ENCODE peak calls at places on chromosomes 11 and 22, in six cellular contexts. One of them, this sample, is unnamed.

GRCh38 chr11:92329137-92329536 is 104.5 kb downstream of the FAT3 start:
- DNase-seq in foreskin fibroblast: no peak
- DNase-seq in neural crest cell: no peak
- DNase-seq in lower lobe of right lung: no peak
- DNase-seq in left ventricle myocardium inferior: no peak
- DNase-seq in fibroblast of lung: no peak
- DNase-seq in this sample: no peak

GRCh38 chr11:133821776-133822175 is 23.5 kb downstream of the SPATA19 start:
- DNase-seq in left ventricle myocardium inferior: peak; percentile 41
- DNase-seq in neural crest cell: peak; percentile 59
- DNase-seq in foreskin fibroblast: no peak
- DNase-seq in fibroblast of lung: peak; percentile 12
- DNase-seq in lower lobe of right lung: no peak
- DNase-seq in this sample: peak; percentile 23

GRCh38 chr22:33519140-33519973 is 400.9 kb downstream of the LARGE1 start:
- DNase-seq in lower lobe of right lung: no peak
- DNase-seq in neural crest cell: peak; percentile 45
- DNase-seq in fibroblast of lung: peak; percentile 58
- DNase-seq in foreskin fibroblast: peak; percentile 26
- DNase-seq in left ventricle myocardium inferior: no peak
- DNase-seq in this sample: peak; percentile 28

GRCh38 chr22:37906364-37907008 is 389 bp downstream of the MICALL1 start:
- DNase-seq in foreskin fibroblast: peak; percentile 52
- DNase-seq in left ventricle myocardium inferior: peak; percentile 35
- DNase-seq in fibroblast of lung: no peak
- DNase-seq in lower lobe of right lung: no peak
- DNase-seq in neural crest cell: no peak
- DNase-seq in this sample: no peak

GRCh38 chr11:60785806-60786361 is 751 bp downstream of the MS4A10 start:
- DNase-seq in left ventricle myocardium inferior: no peak
- DNase-seq in fibroblast of lung: peak; percentile 36
- DNase-seq in foreskin fibroblast: peak; percentile 37
- DNase-seq in neural crest cell: no peak
- DNase-seq in lower lobe of right lung: peak; percentile 7
- DNase-seq in this sample: no peak

GRCh38 chr11:3231550-3231850 is 717 bp downstream of the MRGPRE start:
- DNase-seq in lower lobe of right lung: no peak
- DNase-seq in neural crest cell: no peak
- DNase-seq in foreskin fibroblast: no peak
- DNase-seq in left ventricle myocardium inferior: no peak
- DNase-seq in fibroblast of lung: no peak
- DNase-seq in this sample: no peak

GRCh38 chr11:15507592-15507991 is 392.9 kb downstream of the INSC start:
- DNase-seq in foreskin fibroblast: no peak
- DNase-seq in lower lobe of right lung: no peak
- DNase-seq in neural crest cell: no peak
- DNase-seq in left ventricle myocardium inferior: no peak
- DNase-seq in fibroblast of lung: peak; percentile 64
- DNase-seq in this sample: no peak

GRCh38 chr11:133895551-133895950 is 50.2 kb upstream of the SPATA19 start:
- DNase-seq in foreskin fibroblast: no peak
- DNase-seq in fibroblast of lung: no peak
- DNase-seq in lower lobe of right lung: no peak
- DNase-seq in left ventricle myocardium inferior: no peak
- DNase-seq in neural crest cell: no peak
- DNase-seq in this sample: no peak

GRCh38 chr11:58546841-58547240 is 28.8 kb downstream of the LPXN start:
- DNase-seq in left ventricle myocardium inferior: no peak
- DNase-seq in neural crest cell: no peak
- DNase-seq in lower lobe of right lung: no peak
- DNase-seq in fibroblast of lung: no peak
- DNase-seq in foreskin fibroblast: no peak
- DNase-seq in this sample: no peak

GRCh38 chr11:70490208-70490607 is 91.9 kb downstream of the CTTN start:
- DNase-seq in foreskin fibroblast: no peak
- DNase-seq in neural crest cell: no peak
- DNase-seq in left ventricle myocardium inferior: peak; percentile 5
- DNase-seq in fibroblast of lung: no peak
- DNase-seq in lower lobe of right lung: peak; percentile 28
- DNase-seq in this sample: no peak

GRCh38 chr11:125624756-125625213 is at the start of gene CHEK1:
- DNase-seq in fibroblast of lung: no peak
- DNase-seq in foreskin fibroblast: no peak
- DNase-seq in lower lobe of right lung: no peak
- DNase-seq in left ventricle myocardium inferior: no peak
- DNase-seq in neural crest cell: no peak
- DNase-seq in this sample: no peak

GRCh38 chr11:125625594-125626380 is 824 bp downstream of the CHEK1 start:
- DNase-seq in fibroblast of lung: peak; percentile 87
- DNase-seq in left ventricle myocardium inferior: peak; percentile 89
- DNase-seq in neural crest cell: peak; percentile 93
- DNase-seq in lower lobe of right lung: peak; percentile 90
- DNase-seq in foreskin fibroblast: peak; percentile 96
- DNase-seq in this sample: peak; percentile 77

GRCh38 chr11:125627236-125627910 is 2.4 kb downstream of the CHEK1 start:
- DNase-seq in left ventricle myocardium inferior: no peak
- DNase-seq in foreskin fibroblast: peak; percentile 3
- DNase-seq in fibroblast of lung: peak; percentile 62
- DNase-seq in lower lobe of right lung: no peak
- DNase-seq in neural crest cell: no peak
- DNase-seq in this sample: peak; percentile 23

GRCh38 chr11:125625225-125625593 is 246 bp downstream of the CHEK1 start:
- DNase-seq in foreskin fibroblast: no peak
- DNase-seq in fibroblast of lung: no peak
- DNase-seq in left ventricle myocardium inferior: no peak
- DNase-seq in neural crest cell: no peak
- DNase-seq in lower lobe of right lung: no peak
- DNase-seq in this sample: no peak

GRCh38 chr11:125626381-125626950 is 1.5 kb downstream of the CHEK1 start:
- DNase-seq in left ventricle myocardium inferior: no peak
- DNase-seq in foreskin fibroblast: no peak
- DNase-seq in lower lobe of right lung: no peak
- DNase-seq in neural crest cell: no peak
- DNase-seq in fibroblast of lung: no peak
- DNase-seq in this sample: no peak
- TF ChIP-seq CTCF in left ventricle myocardium inferior: no peak
- TF ChIP-seq CTCF in foreskin fibroblast: peak; percentile 33
- TF ChIP-seq CTCF in lower lobe of right lung: no peak
- TF ChIP-seq CTCF in neural crest cell: peak; percentile 40
- TF ChIP-seq CTCF in fibroblast of lung: peak; percentile 20
- TF ChIP-seq CTCF in this sample: peak; percentile 25

GRCh38 chr11:44525473-44526252 is 39.8 kb upstream of the CD82 start:
- DNase-seq in foreskin fibroblast: no peak
- DNase-seq in neural crest cell: no peak
- DNase-seq in lower lobe of right lung: no peak
- DNase-seq in left ventricle myocardium inferior: no peak
- DNase-seq in fibroblast of lung: no peak
- DNase-seq in this sample: no peak
- TF ChIP-seq CTCF in foreskin fibroblast: no peak
- TF ChIP-seq CTCF in neural crest cell: no peak
- TF ChIP-seq CTCF in lower lobe of right lung: no peak
- TF ChIP-seq CTCF in left ventricle myocardium inferior: no peak
- TF ChIP-seq CTCF in fibroblast of lung: no peak
- TF ChIP-seq CTCF in this sample: no peak

GRCh38 chr11:67521924-67522323 is 1.3 kb downstream of the CABP2 start:
- DNase-seq in left ventricle myocardium inferior: no peak
- DNase-seq in lower lobe of right lung: no peak
- DNase-seq in neural crest cell: no peak
- DNase-seq in foreskin fibroblast: no peak
- DNase-seq in fibroblast of lung: no peak
- DNase-seq in this sample: no peak

GRCh38 chr11:67522338-67522737 is 908 bp downstream of the CABP2 start:
- DNase-seq in left ventricle myocardium inferior: no peak
- DNase-seq in neural crest cell: no peak
- DNase-seq in foreskin fibroblast: no peak
- DNase-seq in lower lobe of right lung: no peak
- DNase-seq in fibroblast of lung: no peak
- DNase-seq in this sample: no peak

GRCh38 chr11:67520856-67521824 is 2.1 kb downstream of the CABP2 start:
- DNase-seq in lower lobe of right lung: no peak
- DNase-seq in foreskin fibroblast: no peak
- DNase-seq in fibroblast of lung: no peak
- DNase-seq in neural crest cell: no peak
- DNase-seq in left ventricle myocardium inferior: no peak
- DNase-seq in this sample: no peak

GRCh38 chr11:67517784-67518552 is 5.3 kb downstream of the CABP2 start:
- DNase-seq in fibroblast of lung: no peak
- DNase-seq in neural crest cell: no peak
- DNase-seq in foreskin fibroblast: no peak
- DNase-seq in lower lobe of right lung: no peak
- DNase-seq in left ventricle myocardium inferior: no peak
- DNase-seq in this sample: no peak

DNA sequence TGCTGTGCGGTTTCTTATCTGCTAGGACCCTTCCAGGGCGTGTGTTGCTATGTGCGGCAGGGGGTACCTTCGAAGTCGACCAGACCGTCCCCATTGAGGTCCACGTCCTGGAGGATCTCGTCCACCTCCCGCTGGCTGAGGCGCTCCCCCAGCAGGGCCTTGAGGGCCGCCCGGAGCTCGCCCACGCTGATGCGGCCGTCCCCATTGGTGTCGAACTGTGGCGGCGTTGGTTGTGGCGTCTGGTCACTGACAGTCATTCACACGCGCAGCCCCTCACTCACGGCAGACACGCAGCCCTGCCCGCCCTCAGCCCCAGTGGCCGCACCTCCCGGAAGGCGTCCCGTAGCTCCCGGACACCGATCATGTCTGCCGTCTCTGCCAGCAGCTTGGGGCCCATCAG is 3.5 kb downstream of the CABP2 start:
- DNase-seq in lower lobe of right lung: no peak
- DNase-seq in fibroblast of lung: no peak
- DNase-seq in left ventricle myocardium inferior: no peak
- DNase-seq in foreskin fibroblast: no peak
- DNase-seq in neural crest cell: no peak
- DNase-seq in this sample: no peak
- TF ChIP-seq CTCF in lower lobe of right lung: no peak
- TF ChIP-seq CTCF in fibroblast of lung: no peak
- TF ChIP-seq CTCF in left ventricle myocardium inferior: no peak
- TF ChIP-seq CTCF in foreskin fibroblast: no peak
- TF ChIP-seq CTCF in neural crest cell: no peak
- TF ChIP-seq CTCF in this sample: no peak

GRCh38 chr22:23410411-23410810 is 169.7 kb downstream of the IGLL1 start:
- DNase-seq in lower lobe of right lung: no peak
- DNase-seq in foreskin fibroblast: no peak
- DNase-seq in fibroblast of lung: no peak
- DNase-seq in neural crest cell: no peak
- DNase-seq in left ventricle myocardium inferior: no peak
- DNase-seq in this sample: no peak
- TF ChIP-seq CTCF in lower lobe of right lung: no peak
- TF ChIP-seq CTCF in foreskin fibroblast: no peak
- TF ChIP-seq CTCF in fibroblast of lung: no peak
- TF ChIP-seq CTCF in neural crest cell: no peak
- TF ChIP-seq CTCF in left ventricle myocardium inferior: no peak
- TF ChIP-seq CTCF in this sample: no peak

GRCh38 chr11:65111537-65112225 is at the start of gene TM7SF2:
- DNase-seq in neural crest cell: peak; percentile 90
- DNase-seq in lower lobe of right lung: peak; percentile 99
- DNase-seq in fibroblast of lung: peak; percentile 88
- DNase-seq in left ventricle myocardium inferior: peak; percentile 97
- DNase-seq in foreskin fibroblast: peak; percentile 98
- DNase-seq in this sample: peak; percentile 85
- TF ChIP-seq CTCF in neural crest cell: no peak
- TF ChIP-seq CTCF in lower lobe of right lung: no peak
- TF ChIP-seq CTCF in fibroblast of lung: no peak
- TF ChIP-seq CTCF in left ventricle myocardium inferior: no peak
- TF ChIP-seq CTCF in foreskin fibroblast: no peak
- TF ChIP-seq CTCF in this sample: no peak

DNA sequence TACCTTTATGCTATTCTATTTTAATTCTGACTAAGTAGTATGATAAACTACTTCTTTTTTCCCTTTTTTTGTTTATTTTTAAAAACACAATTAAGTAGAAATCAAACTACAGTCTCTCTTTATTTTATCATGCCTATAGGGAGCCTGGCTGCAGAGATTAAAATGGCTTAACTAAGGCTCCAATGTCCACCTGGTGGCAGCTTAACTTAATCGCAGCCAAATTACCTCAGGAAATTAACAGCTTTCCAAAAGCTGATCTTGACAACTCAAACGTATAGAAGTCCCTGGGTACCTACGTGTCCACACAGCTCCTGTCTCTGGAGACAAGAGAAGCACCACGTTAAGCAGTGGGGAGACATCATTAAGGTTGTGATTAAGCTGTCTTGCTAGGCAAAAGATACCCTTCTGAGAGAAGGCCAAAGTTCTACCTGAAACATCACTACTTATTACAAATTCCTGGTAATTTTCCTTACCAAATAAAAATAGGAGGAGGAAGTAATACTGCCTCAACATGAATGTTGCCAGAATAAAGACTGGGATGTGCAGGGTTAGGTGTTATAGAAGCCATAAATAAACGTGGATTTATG is 63.2 kb upstream of the SNX19 start:
- DNase-seq in left ventricle myocardium inferior: no peak
- DNase-seq in lower lobe of right lung: no peak
- DNase-seq in fibroblast of lung: peak; percentile 34
- DNase-seq in foreskin fibroblast: peak; percentile 74
- DNase-seq in neural crest cell: no peak
- DNase-seq in this sample: peak; percentile 52
- TF ChIP-seq CTCF in left ventricle myocardium inferior: peak; percentile 52
- TF ChIP-seq CTCF in lower lobe of right lung: peak; percentile 19
- TF ChIP-seq CTCF in fibroblast of lung: peak; percentile 65
- TF ChIP-seq CTCF in foreskin fibroblast: peak; percentile 57
- TF ChIP-seq CTCF in neural crest cell: peak; percentile 69
- TF ChIP-seq CTCF in this sample: peak; percentile 63

This sample was measured in bronchial epithelial cell.